ENCODE peak calls at places on chromosomes 6 and 20, in six cellular contexts. D is H54; C is stimulated activated CD8-positive, alpha-beta memory T cell treated with anti-CD3 and anti-CD28 coated beads, Interleukin-15, amount 100 ng/mL, for 24 hours; T is activated T-helper 1 cell treated with anti-CD3 and anti-CD28 coated beads, Interleukin-12 subunit alpha, Interleukin-12 subunit beta, Interleukin-2, Interleukin-4 antibody, amounts not matched to agents 30 ng/mL and 10 ng/mL and 1 ng/mL, durations not matched to agents 14 hours and 24 hours and 36 hours; B is NCI-H1092 treated with DMSO at 0.1 percent for 48 hours; Q is PC-9. L is an unnamed sample.

GRCh38 chr6:169828176-169828575 is 76.8 kb downstream of the ERMARD start:
- DNase-seq in Q (no peak), C (no peak), B (no peak), T (no peak), D (no peak), L (no peak)

GRCh38 chr6:1402868-1403267 is 13.5 kb downstream of the FOXF2 start:
- DNase-seq in T (no peak), Q (no peak), C (no peak), B (no peak), D (no peak), L (no peak)

GRCh38 chr6:125163811-125164210 is 10.2 kb downstream of the TPD52L1 start:
- DNase-seq in B (no peak), C (no peak), T (no peak), D (no peak), Q (no peak), L (no peak)

GRCh38 chr6:27575594-27576361 is 102.9 kb upstream of the ZNF184 start:
- DNase-seq in D (no peak), B (no peak), T (no peak), C (no peak), Q (no peak), L (no peak)

GRCh38 chr6:157538163-157538562 is 157.2 kb downstream of the ZDHHC14 start:
- DNase-seq in T (no peak), D (no peak), C (no peak), Q (no peak), B (no peak), L (no peak)

GRCh38 chr6:121522771-121523386 is 87.4 kb downstream of the GJA1 start:
- DNase-seq in C (no peak), D (no peak), T (no peak), Q (no peak), B (no peak), L (no peak)

GRCh38 chr6:71082033-71082620 is 125.3 kb upstream of the B3GAT2 start:
- DNase-seq in C (no peak), Q (no peak), B (no peak), D (no peak), T (no peak), L (no peak)

GRCh38 chr6:137995371-137995770 is 111.8 kb downstream of the PERP start:
- DNase-seq in Q (peak), T (no peak), B (no peak), C (no peak), D (no peak), L (no peak)

GRCh38 chr6:151089916-151090443 is 149.8 kb upstream of the AKAP12 start:
- DNase-seq in B (peak), T (no peak), Q (no peak), D (no peak), C (no peak), L (no peak)

GRCh38 chr20:34249291-34249690 is 8.1 kb downstream of the ASIP start:
- DNase-seq in C (no peak), D (no peak), B (no peak), T (no peak), Q (no peak), L (no peak)

GRCh38 chr6:63675138-63675537 is 39.5 kb downstream of the PHF3 start:
- DNase-seq in C (no peak), T (no peak), Q (no peak), B (no peak), D (no peak), L (no peak)

GRCh38 chr6:108260126-108260808 is 573 bp downstream of the SNX3 start:
- DNase-seq in B (peak), D (no peak), T (no peak), Q (peak), C (no peak), L (no peak)

GRCh38 chr6:119312875-119313338 is 36.7 kb downstream of the MAN1A1 start:
- DNase-seq in T (peak), B (no peak), D (no peak), C (no peak), Q (no peak), L (no peak)

GRCh38 chr20:58781138-58781537 is 69.6 kb downstream of the GNAS-AS1 start:
- DNase-seq in T (no peak), Q (no peak), D (no peak), B (no peak), C (no peak), L (no peak)

GRCh38 chr6:82362868-82363267 is 749 bp upstream of the TPBG start:
- DNase-seq in C (no peak), Q (no peak), T (no peak), D (no peak), B (no peak), L (no peak)

GRCh38 chr6:124877468-124877867 is 84.8 kb upstream of the RNF217 start:
- DNase-seq in T (no peak), Q (no peak), C (no peak), B (no peak), D (no peak), L (no peak)

GRCh38 chr20:63856111-63856511 is 5.2 kb upstream of the ABHD16B start:
- DNase-seq in B (no peak), C (no peak), D (no peak), T (no peak), Q (no peak), L (no peak)

GRCh38 chr20:49385471-49385870 is 97.0 kb downstream of the KCNB1 start:
- DNase-seq in D (peak), B (peak), T (no peak), C (no peak), Q (peak), L (no peak)

GRCh38 chr6:12977206-12977605 is 260.6 kb downstream of the PHACTR1 start:
- DNase-seq in D (no peak), T (no peak), Q (no peak), C (no peak), B (no peak), L (no peak)

GRCh38 chr20:63522981-63523611 is 2.5 kb downstream of the PPDPF start:
- DNase-seq in B (no peak), D (no peak), Q (no peak), T (no peak), C (no peak), L (no peak)

GRCh38 chr6:99297006-99297405 is 52.5 kb downstream of the FAXC start:
- DNase-seq in D (no peak), B (no peak), C (no peak), T (no peak), Q (no peak), L (no peak)

L was measured in D721Med.